ENCODE peak calls at places on chromosomes 6 and 20, in four cellular contexts. One of them, this sample, is unnamed.

GRCh38 chr20:16587066-16587465 is 13.8 kb upstream of the KIF16B start:
- DNase-seq in glutamatergic neuron: no peak
- DNase-seq in AG04449: no peak
- DNase-seq in CD4-positive, alpha-beta T cell: no peak
- DNase-seq in this sample: no peak

GRCh38 chr6:147201885-147202515 is 2.2 kb upstream of the STXBP5 start:
- DNase-seq in CD4-positive, alpha-beta T cell: no peak
- DNase-seq in glutamatergic neuron: peak; percentile 22
- DNase-seq in AG04449: no peak
- DNase-seq in this sample: no peak

GRCh38 chr20:47620808-47621805 is 119.4 kb downstream of the NCOA3 start:
- DNase-seq in glutamatergic neuron: no peak
- DNase-seq in CD4-positive, alpha-beta T cell: no peak
- DNase-seq in AG04449: no peak
- DNase-seq in this sample: no peak

GRCh38 chr6:44972710-44973109 is 355.4 kb upstream of the RUNX2 start:
- DNase-seq in glutamatergic neuron: no peak
- DNase-seq in AG04449: no peak
- DNase-seq in CD4-positive, alpha-beta T cell: no peak
- DNase-seq in this sample: no peak

GRCh38 chr6:46626228-46626909 is 26.2 kb downstream of the CYP39A1 start:
- DNase-seq in AG04449: no peak
- DNase-seq in CD4-positive, alpha-beta T cell: no peak
- DNase-seq in glutamatergic neuron: no peak
- DNase-seq in this sample: no peak

GRCh38 chr6:151372164-151372563 is 19.2 kb downstream of the ZBTB2 start:
- DNase-seq in glutamatergic neuron: no peak
- DNase-seq in AG04449: no peak
- DNase-seq in CD4-positive, alpha-beta T cell: no peak
- DNase-seq in this sample: no peak

GRCh38 chr6:37575221-37575620 is 75.5 kb upstream of the CCDC167 start:
- DNase-seq in CD4-positive, alpha-beta T cell: no peak
- DNase-seq in AG04449: no peak
- DNase-seq in glutamatergic neuron: no peak
- DNase-seq in this sample: no peak

GRCh38 chr6:155126727-155127439 is 131.8 kb downstream of the TIAM2 start:
- DNase-seq in AG04449: no peak
- DNase-seq in glutamatergic neuron: no peak
- DNase-seq in CD4-positive, alpha-beta T cell: no peak
- DNase-seq in this sample: peak; percentile 34

DNA sequence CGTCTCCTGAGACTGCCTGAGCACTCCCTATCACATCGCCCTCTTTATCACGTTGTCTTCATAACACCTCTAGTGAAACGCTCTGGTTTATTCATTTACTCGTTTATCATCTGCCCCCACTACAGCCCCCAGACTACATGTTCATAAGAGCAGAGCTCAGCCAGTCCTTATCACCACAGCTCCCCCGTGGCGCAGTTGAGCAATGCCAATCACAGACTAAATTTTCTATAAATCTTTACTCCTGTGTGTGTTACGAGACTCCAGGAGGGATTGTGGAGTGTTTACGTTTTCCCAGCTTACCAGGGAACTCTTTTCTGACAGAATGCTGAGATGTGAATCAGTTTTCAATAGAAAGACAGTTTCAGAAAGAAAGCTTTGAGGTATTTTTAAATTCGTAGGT is 316.3 kb downstream of the ADGRB3 start:
- DNase-seq in AG04449: no peak
- DNase-seq in glutamatergic neuron: no peak
- DNase-seq in CD4-positive, alpha-beta T cell: no peak
- DNase-seq in this sample: no peak
- TF ChIP-seq CTCF in AG04449: no peak
- TF ChIP-seq CTCF in glutamatergic neuron: no peak
- TF ChIP-seq CTCF in CD4-positive, alpha-beta T cell: no peak
- TF ChIP-seq CTCF in this sample: no peak

GRCh38 chr6:7899046-7899888 is 11.3 kb downstream of the TXNDC5 start:
- DNase-seq in AG04449: no peak
- DNase-seq in glutamatergic neuron: peak; percentile 51
- DNase-seq in CD4-positive, alpha-beta T cell: no peak
- DNase-seq in this sample: no peak
- TF ChIP-seq CTCF in AG04449: no peak
- TF ChIP-seq CTCF in glutamatergic neuron: no peak
- TF ChIP-seq CTCF in CD4-positive, alpha-beta T cell: no peak
- TF ChIP-seq CTCF in this sample: no peak

DNA sequence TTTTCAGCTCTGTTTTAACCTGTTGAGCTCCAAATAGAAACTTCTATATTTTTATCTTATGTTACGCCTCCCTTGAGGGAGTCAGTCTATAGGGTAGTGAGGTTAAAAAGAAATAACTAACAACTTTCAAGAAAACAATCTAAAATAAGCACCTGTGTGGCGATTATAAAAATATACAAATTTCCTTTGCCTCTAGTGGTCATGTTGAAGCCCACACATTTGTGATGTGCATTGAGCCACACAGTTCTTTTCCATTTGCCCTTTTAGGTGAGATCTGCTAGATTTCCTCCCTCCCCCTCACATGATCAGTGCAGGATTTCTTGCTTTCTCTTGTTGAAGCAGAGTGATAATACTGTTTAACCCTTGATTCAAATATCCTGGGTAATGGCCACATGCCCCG is 84.2 kb downstream of the MYB start:
- DNase-seq in glutamatergic neuron: no peak
- DNase-seq in AG04449: no peak
- DNase-seq in CD4-positive, alpha-beta T cell: no peak
- DNase-seq in this sample: no peak
- TF ChIP-seq CTCF in glutamatergic neuron: no peak
- TF ChIP-seq CTCF in AG04449: no peak
- TF ChIP-seq CTCF in CD4-positive, alpha-beta T cell: no peak
- TF ChIP-seq CTCF in this sample: no peak

GRCh38 chr6:113936093-113936934 is 34.6 kb downstream of the HDAC2 start:
- DNase-seq in CD4-positive, alpha-beta T cell: no peak
- DNase-seq in AG04449: peak; percentile 34
- DNase-seq in glutamatergic neuron: no peak
- DNase-seq in this sample: peak; percentile 10
- TF ChIP-seq CTCF in CD4-positive, alpha-beta T cell: peak; percentile 95
- TF ChIP-seq CTCF in AG04449: peak; percentile 55
- TF ChIP-seq CTCF in glutamatergic neuron: peak; percentile 84
- TF ChIP-seq CTCF in this sample: peak; percentile 88

GRCh38 chr6:97462031-97462430 is 179.0 kb upstream of the MMS22L start:
- DNase-seq in AG04449: no peak
- DNase-seq in glutamatergic neuron: no peak
- DNase-seq in CD4-positive, alpha-beta T cell: no peak
- DNase-seq in this sample: no peak

GRCh38 chr6:97469451-97469850 is 186.4 kb upstream of the MMS22L start:
- DNase-seq in CD4-positive, alpha-beta T cell: no peak
- DNase-seq in glutamatergic neuron: no peak
- DNase-seq in AG04449: no peak
- DNase-seq in this sample: no peak

GRCh38 chr6:97462944-97463343 is 179.9 kb upstream of the MMS22L start:
- DNase-seq in CD4-positive, alpha-beta T cell: no peak
- DNase-seq in glutamatergic neuron: no peak
- DNase-seq in AG04449: no peak
- DNase-seq in this sample: no peak

GRCh38 chr6:97468981-97469380 is 186.0 kb upstream of the MMS22L start:
- DNase-seq in AG04449: no peak
- DNase-seq in glutamatergic neuron: no peak
- DNase-seq in CD4-positive, alpha-beta T cell: no peak
- DNase-seq in this sample: no peak

GRCh38 chr6:97465877-97466710 is 183.1 kb upstream of the MMS22L start:
- DNase-seq in CD4-positive, alpha-beta T cell: no peak
- DNase-seq in glutamatergic neuron: no peak
- DNase-seq in AG04449: no peak
- DNase-seq in this sample: peak; percentile 42
- TF ChIP-seq CTCF in CD4-positive, alpha-beta T cell: no peak
- TF ChIP-seq CTCF in glutamatergic neuron: no peak
- TF ChIP-seq CTCF in AG04449: no peak
- TF ChIP-seq CTCF in this sample: no peak

DNA sequence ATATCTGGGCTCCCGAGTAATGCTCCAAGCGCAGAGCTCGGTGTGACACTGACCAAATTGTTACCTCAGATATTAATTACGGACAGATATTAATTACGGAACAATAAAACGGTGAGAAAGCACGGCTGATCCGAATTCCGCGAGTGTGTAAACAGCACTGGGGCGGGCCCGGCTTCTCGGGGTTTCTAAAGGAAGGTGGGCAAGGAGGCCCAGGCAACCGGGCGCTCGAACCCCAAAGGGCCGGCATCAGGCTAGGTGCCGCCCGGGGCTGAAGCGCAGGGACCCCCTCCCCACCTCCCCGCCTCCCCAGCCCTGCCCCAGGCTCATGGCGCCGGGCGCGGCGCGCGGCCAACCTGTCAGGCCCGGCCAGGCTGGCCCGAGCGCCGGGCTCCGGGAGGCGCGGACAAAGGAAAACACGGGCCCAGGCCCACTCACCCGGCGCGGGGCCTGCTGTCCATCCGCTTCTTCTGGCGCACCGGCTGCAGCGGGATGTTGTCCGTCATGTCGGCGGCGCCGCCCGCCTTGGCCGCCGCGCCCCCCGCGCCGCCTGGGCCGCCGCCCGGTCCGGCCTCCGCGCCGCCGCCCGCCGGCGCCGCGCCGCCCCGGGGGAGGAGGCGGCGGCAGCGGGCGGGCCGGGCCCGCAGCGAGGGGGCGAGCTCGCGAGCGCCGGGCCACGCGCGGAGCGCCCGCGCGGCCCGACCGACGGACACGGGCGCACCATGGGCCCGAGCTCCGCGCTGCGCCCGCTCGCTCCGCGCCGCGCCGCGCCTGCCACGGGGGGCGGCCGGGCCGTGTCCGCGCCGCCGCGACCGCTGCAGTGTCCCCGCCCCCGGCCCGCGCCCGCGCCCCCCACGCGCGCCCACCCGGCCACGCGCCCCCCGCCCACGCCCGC is at the start of gene ATP9A:
- DNase-seq in glutamatergic neuron: peak; percentile 55
- DNase-seq in CD4-positive, alpha-beta T cell: no peak
- DNase-seq in AG04449: no peak
- DNase-seq in this sample: peak; percentile 61
- TF ChIP-seq CTCF in glutamatergic neuron: peak; percentile 51
- TF ChIP-seq CTCF in CD4-positive, alpha-beta T cell: no peak
- TF ChIP-seq CTCF in AG04449: no peak
- TF ChIP-seq CTCF in this sample: no peak

DNA sequence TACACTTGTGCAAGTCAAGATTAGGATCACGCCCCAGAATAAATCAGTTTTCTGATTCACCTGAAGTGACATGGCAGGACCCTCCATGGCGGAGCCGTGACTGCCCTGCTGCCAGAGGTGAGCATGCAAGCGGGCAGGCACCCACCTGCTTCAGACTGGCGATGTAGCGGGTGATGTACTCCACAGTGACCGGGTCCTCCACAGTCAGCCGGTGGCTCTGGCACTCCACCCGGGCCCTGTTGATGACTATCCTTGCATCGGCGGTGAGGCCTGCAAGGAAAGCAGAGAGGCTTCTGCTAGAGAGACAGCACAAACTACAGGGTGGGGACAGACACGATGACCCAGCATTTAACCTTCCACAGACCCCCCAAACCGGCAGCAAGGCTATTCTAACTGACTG is 3.6 kb downstream of the PSMA7 start:
- DNase-seq in AG04449: no peak
- DNase-seq in glutamatergic neuron: no peak
- DNase-seq in CD4-positive, alpha-beta T cell: no peak
- DNase-seq in this sample: no peak
- TF ChIP-seq CTCF in AG04449: no peak
- TF ChIP-seq CTCF in glutamatergic neuron: no peak
- TF ChIP-seq CTCF in CD4-positive, alpha-beta T cell: no peak
- TF ChIP-seq CTCF in this sample: no peak

DNA sequence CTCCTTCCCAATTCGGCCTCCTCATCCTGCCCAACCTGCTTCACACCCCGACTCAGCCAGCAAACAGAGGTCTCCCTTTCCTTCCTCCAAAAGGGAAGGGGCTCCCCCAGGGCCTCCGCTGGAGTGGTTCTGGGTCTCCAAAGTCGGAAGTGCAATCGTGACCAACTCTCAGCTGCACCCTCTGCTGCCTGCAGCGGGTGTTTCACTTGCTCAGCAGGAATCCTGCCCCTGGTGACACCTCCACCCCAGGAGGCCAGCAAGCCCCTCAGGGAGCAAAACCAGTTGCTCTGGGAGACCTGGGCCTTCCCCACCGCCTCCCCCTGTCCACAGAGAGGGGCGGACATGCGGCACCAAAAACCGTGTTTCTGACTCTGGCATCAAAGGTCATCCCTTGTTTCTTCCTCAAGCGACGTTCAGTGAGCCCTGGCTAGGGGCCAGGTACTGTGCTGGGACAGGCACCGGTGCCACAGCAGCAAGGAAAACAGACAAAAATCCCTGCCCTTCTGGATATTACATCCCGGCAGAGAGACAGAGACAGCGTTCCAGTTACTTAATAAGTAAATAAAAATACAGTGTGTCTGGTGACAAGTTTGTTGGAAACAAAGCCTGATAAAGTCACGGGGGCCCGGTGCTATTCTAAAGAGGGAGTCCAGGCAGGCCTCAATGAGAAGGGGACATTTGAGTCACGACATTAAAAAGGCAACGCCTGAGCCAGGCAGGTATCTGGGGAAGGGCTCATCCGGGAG is 219.0 kb downstream of the BMP7 start:
- DNase-seq in AG04449: no peak
- DNase-seq in glutamatergic neuron: peak; percentile 46
- DNase-seq in CD4-positive, alpha-beta T cell: no peak
- DNase-seq in this sample: no peak
- TF ChIP-seq CTCF in AG04449: peak; percentile 22
- TF ChIP-seq CTCF in glutamatergic neuron: no peak
- TF ChIP-seq CTCF in CD4-positive, alpha-beta T cell: no peak
- TF ChIP-seq CTCF in this sample: no peak

GRCh38 chr6:36130672-36131516 is 581 bp downstream of the MAPK13 start:
- DNase-seq in CD4-positive, alpha-beta T cell: peak; percentile 42
- DNase-seq in glutamatergic neuron: no peak
- DNase-seq in AG04449: no peak
- DNase-seq in this sample: peak; percentile 44
- TF ChIP-seq CTCF in CD4-positive, alpha-beta T cell: peak; percentile 27
- TF ChIP-seq CTCF in glutamatergic neuron: no peak
- TF ChIP-seq CTCF in AG04449: peak; percentile 11
- TF ChIP-seq CTCF in this sample: no peak

This sample was measured in nephron progenitor cell.